ENCODE peak calls at places on chromosome 17, in five cellular contexts. Q is GM12878, L is K562, J is H1, O is HCT116. H is an unnamed sample.

GRCh38 chr17:27446569-27447301 is 9.5 kb upstream of the KSR1 start:
- DNase-seq in Q (no peak), O (no peak), J (no peak), L (peak), H (no peak)

GRCh38 chr17:18859256-18859655 is 1.3 kb downstream of the PRPSAP2 start:
- DNase-seq in O (no peak), J (no peak), Q (no peak), L (peak), H (no peak)

GRCh38 chr17:3527896-3528603 is 29.6 kb downstream of the TRPV3 start:
- DNase-seq in J (no peak), Q (no peak), L (no peak), O (no peak), H (no peak)

GRCh38 chr17:69579961-69580677 is 165.6 kb downstream of the MAP2K6 start:
- DNase-seq in O (no peak), Q (no peak), J (no peak), L (no peak), H (no peak)

GRCh38 chr17:33124871-33125551 is 133.4 kb downstream of the SPACA3 start:
- DNase-seq in J (no peak), L (no peak), Q (no peak), O (no peak), H (no peak)

GRCh38 chr17:28997811-28998210 is 8.0 kb downstream of the SEZ6 start:
- DNase-seq in O (no peak), Q (no peak), L (no peak), J (no peak), H (no peak)

GRCh38 chr17:50072925-50073324 is 17.0 kb downstream of the ITGA3 start:
- DNase-seq in L (no peak), O (no peak), Q (no peak), J (no peak), H (no peak)

GRCh38 chr17:48307814-48308411 is 122.1 kb downstream of the SKAP1 start:
- DNase-seq in O (peak), J (peak), L (peak), Q (no peak), H (peak)

GRCh38 chr17:50175035-50175788 is 9.4 kb downstream of the SGCA start:
- DNase-seq in J (no peak), L (no peak), Q (no peak), O (no peak), H (no peak)

GRCh38 chr17:35372846-35373531 is 432 bp downstream of the SLFN11 start:
- DNase-seq in L (no peak), J (no peak), O (no peak), Q (no peak), H (peak)

GRCh38 chr17:69809331-69809730 is 265.7 kb upstream of the KCNJ16 start:
- DNase-seq in L (no peak), O (no peak), J (no peak), Q (no peak), H (no peak)

GRCh38 chr17:43175213-43176118 is 4.5 kb downstream of the NBR1 start:
- DNase-seq in O (no peak), Q (no peak), J (no peak), L (no peak), H (peak)

GRCh38 chr17:45581860-45582259 is 91.3 kb upstream of the PLEKHM1 start:
- DNase-seq in L (no peak), O (no peak), J (no peak), Q (no peak), H (no peak)

GRCh38 chr17:44820631-44821196 is 9.4 kb downstream of the GJC1 start:
- DNase-seq in J (no peak), L (no peak), O (peak), Q (no peak), H (no peak)

GRCh38 chr17:49708515-49709161 is 874 bp upstream of the SLC35B1 start:
- DNase-seq in O (no peak), J (no peak), L (peak), Q (no peak), H (peak)

GRCh38 chr17:29615048-29615385 is 7.7 kb downstream of the CORO6 start:
- DNase-seq in O (no peak), L (peak), J (no peak), Q (no peak), H (no peak)

GRCh38 chr17:66673668-66674276 is 161.1 kb upstream of the CACNG5 start:
- DNase-seq in Q (no peak), L (peak), O (peak), J (peak), H (peak)

GRCh38 chr17:7281953-7282751 is 634 bp downstream of the SLC2A4 start:
- DNase-seq in Q (no peak), J (no peak), L (peak), O (no peak), H (no peak)

GRCh38 chr17:38893612-38894011 is 23.8 kb downstream of the LASP1 start:
- DNase-seq in J (no peak), L (peak), O (no peak), Q (no peak), H (no peak)

DNA sequence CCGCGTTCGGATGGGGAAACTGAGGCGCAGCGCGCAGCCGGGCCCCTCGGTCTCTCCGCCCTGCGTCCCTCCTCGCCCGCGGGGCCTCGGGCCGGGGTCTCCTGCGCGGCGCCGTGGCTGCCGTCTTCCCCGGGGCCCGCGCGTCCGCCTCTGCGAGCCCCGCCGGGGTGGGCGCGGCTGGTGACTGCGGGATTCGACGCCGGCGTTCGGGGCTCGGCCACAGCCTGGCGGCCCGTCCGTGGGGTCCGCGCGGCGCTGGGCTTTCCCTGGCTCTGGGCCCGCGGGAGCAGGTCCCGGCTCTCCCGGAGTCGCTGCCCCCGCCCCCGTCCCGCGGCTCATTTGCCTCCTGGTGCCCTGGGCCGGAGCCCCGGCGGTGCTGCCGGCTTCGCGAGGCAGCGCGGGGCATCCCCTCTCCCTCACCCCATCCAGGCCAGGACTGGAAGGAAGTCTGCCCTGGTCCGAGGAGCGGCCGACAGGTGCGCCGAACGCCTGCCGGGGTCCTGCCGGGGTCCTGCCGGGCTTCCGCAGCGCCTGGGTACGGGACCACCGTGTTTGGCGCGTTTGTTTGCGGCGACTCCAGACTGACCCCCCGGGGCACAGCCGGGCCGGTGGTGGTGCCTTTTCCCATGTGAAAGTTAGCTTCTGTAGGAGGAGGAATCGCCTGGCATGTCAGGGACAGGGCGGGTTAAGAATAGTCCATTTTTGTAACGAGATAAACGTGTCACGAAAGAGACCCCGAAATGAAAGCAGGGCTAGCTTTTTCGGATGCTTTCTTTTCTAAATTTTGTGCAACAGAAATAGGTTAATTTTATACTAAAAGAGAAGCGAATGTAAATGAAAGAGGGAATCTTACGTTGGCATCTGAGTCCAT is 671 bp downstream of the CHMP6 start:
- DNase-seq in L (no peak), J (no peak), O (no peak), Q (no peak), H (no peak)
- TF ChIP-seq JUND in L (no peak), J (no peak), O (no peak), Q (no peak), H (no peak)

DNA sequence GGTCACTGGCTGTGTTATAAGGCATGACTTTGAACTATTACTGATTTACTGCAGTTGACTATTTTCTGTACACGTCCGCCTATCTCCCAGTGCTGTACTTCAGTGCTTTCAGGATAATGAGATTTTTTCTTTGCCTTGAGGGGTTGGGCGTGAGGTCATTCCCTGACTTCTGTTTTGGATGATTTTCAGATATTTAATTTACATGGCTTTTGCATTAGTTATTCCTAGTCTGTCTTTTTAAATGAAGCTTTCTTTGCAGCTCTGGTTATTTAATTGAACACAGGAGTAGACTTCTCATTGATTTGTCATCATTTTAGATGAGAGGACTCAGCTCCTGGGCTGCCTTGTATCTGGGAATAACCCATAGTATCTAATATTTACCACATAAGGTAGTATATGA is 23.7 kb downstream of the WIPF2 start:
- DNase-seq in J (no peak), L (no peak), Q (no peak), O (no peak), H (no peak)
- TF ChIP-seq JUND in J (no peak), L (no peak), Q (no peak), O (no peak), H (no peak)

GRCh38 chr17:4859816-4860625 is 26.9 kb downstream of the MINK1 start:
- DNase-seq in L (no peak), O (no peak), Q (no peak), J (no peak), H (no peak)
- TF ChIP-seq JUND in L (no peak), O (no peak), Q (no peak), J (no peak), H (no peak)

DNA sequence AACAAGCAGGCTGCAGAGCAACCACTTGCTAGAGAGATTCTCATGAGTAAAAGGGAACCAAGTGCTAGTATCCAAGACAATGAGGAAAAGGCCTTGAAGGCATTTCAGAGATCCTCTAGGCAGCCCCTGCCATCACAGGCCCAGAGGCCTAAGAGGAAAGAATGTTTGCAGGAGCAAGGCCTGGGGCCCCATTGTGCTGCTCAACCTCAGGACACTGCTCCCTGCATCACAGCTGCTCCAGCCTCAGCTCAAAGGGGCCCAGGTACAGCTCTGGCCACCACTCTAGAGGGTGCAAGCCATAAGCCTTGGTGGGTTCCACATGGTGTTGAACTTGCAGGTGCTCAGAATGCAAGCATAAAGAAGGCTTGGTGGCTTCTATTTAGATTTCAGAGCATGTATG is 243.0 kb upstream of the RPL38 start:
- DNase-seq in L (no peak), O (no peak), J (no peak), Q (no peak), H (no peak)
- TF ChIP-seq JUND in L (no peak), O (no peak), J (no peak), Q (no peak), H (no peak)

GRCh38 chr17:9356488-9356911 is 219.1 kb downstream of the STX8 start:
- DNase-seq in J (no peak), Q (no peak), O (no peak), L (no peak), H (no peak)
- TF ChIP-seq JUND in J (no peak), Q (no peak), O (no peak), L (no peak), H (no peak)

DNA sequence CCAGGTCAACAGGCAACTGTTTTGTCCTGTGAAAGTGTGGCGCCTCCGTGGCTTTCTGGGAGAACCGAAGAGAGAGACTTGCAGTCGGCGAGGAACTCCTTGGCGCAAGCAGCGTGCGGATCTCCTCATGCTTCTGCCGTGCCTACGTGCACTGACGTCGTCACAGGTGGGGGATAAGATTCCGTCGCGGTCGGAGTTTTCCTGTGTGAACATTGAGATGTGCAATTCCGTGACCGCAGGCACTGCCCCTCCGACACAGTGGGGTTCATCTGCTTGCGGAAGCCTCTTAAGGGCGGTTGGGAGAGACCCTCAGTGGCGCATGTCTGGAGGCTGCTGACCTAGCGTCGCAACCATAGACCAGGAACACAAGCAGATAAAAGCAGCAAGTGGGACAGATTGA is 212.3 kb upstream of the CHMP6 start:
- DNase-seq in J (no peak), L (no peak), Q (no peak), O (no peak), H (no peak)
- TF ChIP-seq JUND in J (no peak), L (no peak), Q (no peak), O (no peak), H (no peak)

GRCh38 chr17:9677411-9677810 is 32.1 kb downstream of the USP43 start:
- DNase-seq in O (no peak), J (no peak), L (no peak), Q (no peak), H (no peak)
- TF ChIP-seq JUND in O (no peak), J (no peak), L (no peak), Q (no peak), H (no peak)

DNA sequence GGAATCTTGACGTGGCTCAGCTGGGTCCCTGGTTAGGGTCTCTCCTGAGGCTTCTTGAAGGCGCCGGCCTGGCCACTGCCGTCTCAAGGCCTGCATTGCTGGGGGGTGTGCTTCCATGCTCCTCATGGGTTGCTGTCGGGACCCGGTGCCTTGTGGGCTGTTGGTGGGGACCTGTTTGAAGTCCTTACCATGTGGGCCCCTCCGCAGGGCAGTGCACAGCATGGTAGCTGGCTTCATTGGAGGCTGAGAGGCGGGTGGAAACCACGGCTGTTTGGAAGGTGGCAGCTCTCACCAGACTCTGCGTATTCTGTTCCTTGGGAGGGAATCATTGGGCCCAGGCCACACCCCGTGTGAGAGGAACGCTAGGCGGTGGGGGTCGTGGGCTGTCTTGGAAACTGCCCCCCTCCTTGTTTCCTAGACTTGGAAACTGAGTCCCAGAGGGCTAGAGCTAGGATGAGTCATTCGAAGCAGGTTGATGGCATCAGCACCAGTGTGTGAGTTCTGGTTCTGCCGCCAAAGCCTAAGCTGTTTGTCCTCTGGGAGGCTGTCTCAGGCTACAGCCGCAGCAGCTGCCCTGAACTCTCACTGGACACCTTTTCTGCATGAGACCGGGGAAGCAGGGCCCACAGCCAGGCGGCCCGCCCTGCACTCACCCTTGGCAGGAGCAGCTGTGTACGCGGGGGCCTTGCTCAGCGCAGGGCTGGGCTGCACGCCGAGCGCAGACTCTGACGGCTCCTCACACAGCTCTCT is 35.2 kb downstream of the ZNF750 start:
- DNase-seq in J (no peak), O (no peak), Q (no peak), L (no peak), H (no peak)
- TF ChIP-seq JUND in J (no peak), O (no peak), Q (no peak), L (no peak), H (no peak)

DNA sequence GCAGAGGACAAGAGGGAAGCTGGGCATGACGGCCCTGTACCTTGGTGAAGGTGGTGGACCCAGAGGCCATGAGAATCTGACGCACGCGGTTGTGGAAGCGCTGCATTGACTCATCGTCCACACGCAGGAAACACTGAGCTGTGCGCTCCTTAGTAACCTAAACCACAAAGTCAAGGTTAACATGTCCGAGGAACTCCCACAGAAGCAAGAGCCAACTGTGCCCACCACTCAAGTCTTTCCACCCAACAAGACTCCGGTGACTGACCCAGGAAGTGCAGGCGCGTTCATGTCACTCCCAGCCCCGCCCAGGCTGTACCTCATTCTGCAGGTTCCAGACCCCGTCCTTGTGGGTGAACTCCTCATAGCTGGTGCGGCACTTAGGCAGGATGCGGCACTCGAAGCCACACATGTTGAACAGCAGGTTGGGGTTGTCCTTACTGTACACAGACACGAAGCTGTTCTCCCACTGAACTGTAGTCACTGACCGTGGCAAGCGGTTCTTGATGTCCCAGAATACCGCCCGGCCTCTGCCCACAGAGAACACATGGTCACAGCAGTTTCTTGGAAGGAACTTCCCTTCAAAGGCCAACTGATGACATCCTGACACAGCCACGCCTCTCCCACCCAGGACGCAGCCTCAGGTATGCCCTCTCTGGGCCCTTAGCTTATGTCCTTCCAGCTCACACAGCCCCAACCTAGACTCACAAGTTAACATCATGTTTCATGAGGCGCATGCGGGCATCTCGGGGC is 11.5 kb downstream of the PRPF8 start:
- DNase-seq in O (no peak), L (no peak), J (no peak), Q (no peak), H (no peak)
- TF ChIP-seq JUND in O (no peak), L (no peak), J (no peak), Q (no peak), H (no peak)

GRCh38 chr17:61619493-61619892 is 28.5 kb upstream of the NACA2 start:
- DNase-seq in Q (no peak), O (peak), J (no peak), L (no peak), H (no peak)

GRCh38 chr17:61619953-61620352 is 28.9 kb upstream of the NACA2 start:
- DNase-seq in Q (no peak), O (no peak), L (no peak), J (no peak), H (no peak)

GRCh38 chr17:61624951-61625350 is 33.9 kb upstream of the NACA2 start:
- DNase-seq in J (no peak), O (no peak), L (no peak), Q (no peak), H (no peak)

GRCh38 chr17:61618950-61619349 is 27.9 kb upstream of the NACA2 start:
- DNase-seq in L (no peak), Q (no peak), O (no peak), J (no peak), H (no peak)

DNA sequence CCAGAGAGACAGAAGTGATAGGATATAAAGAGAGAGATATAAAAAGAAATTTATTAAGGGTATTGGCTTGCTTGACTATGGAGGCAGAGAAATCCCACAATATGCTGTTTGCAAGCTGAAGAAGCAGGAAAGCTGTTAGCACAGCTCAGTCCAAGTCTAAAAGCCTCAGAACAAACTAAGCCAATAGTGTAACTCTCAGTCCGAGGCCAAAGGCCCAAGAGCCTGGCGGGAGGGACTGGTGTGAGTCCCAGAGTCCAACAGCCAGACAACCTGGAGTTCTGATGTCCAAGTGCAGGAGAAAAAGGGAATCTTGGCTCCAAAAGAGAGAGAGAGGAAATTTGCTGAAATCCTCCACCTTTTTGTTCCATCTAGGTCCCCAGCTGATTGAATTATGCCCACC is 30.3 kb upstream of the NACA2 start:
- DNase-seq in Q (no peak), J (no peak), L (no peak), O (no peak), H (no peak)
- TF ChIP-seq JUND in Q (no peak), J (no peak), L (no peak), O (no peak), H (no peak)

H was measured in T47D.